ENCODE peak calls at places on chromosome 20, in four cellular contexts. One of them, this sample, is unnamed.

GRCh38 chr20:39264506-39265172 is 302.5 kb downstream of the DHX35 start:
- DNase-seq in fibroblast of the aortic adventitia: peak
- DNase-seq in Kasumi-1: peak
- DNase-seq in amniotic stem cell: peak
- DNase-seq in this sample: peak

GRCh38 chr20:62938105-62938888 is at the start of gene GID8:
- DNase-seq in fibroblast of the aortic adventitia: peak
- DNase-seq in Kasumi-1: no peak
- DNase-seq in amniotic stem cell: no peak
- DNase-seq in this sample: peak

GRCh38 chr20:7361321-7361720 is 578.9 kb downstream of the HAO1 start:
- DNase-seq in fibroblast of the aortic adventitia: no peak
- DNase-seq in Kasumi-1: no peak
- DNase-seq in amniotic stem cell: no peak
- DNase-seq in this sample: no peak

GRCh38 chr20:43334080-43334479 is 123.6 kb upstream of the SRSF6 start:
- DNase-seq in fibroblast of the aortic adventitia: no peak
- DNase-seq in Kasumi-1: no peak
- DNase-seq in amniotic stem cell: no peak
- DNase-seq in this sample: no peak

GRCh38 chr20:50380697-50381040 is 129.5 kb upstream of the PTPN1 start:
- DNase-seq in fibroblast of the aortic adventitia: peak
- DNase-seq in Kasumi-1: peak
- DNase-seq in amniotic stem cell: peak
- DNase-seq in this sample: no peak

GRCh38 chr20:12748359-12748994 is 260.3 kb upstream of the SPTLC3 start:
- DNase-seq in fibroblast of the aortic adventitia: no peak
- DNase-seq in Kasumi-1: no peak
- DNase-seq in amniotic stem cell: no peak
- DNase-seq in this sample: no peak

GRCh38 chr20:10922941-10923340 is 249.1 kb upstream of the JAG1 start:
- DNase-seq in fibroblast of the aortic adventitia: peak
- DNase-seq in Kasumi-1: no peak
- DNase-seq in amniotic stem cell: peak
- DNase-seq in this sample: no peak

GRCh38 chr20:37111926-37112455 is 16.2 kb upstream of the RBL1 start:
- DNase-seq in fibroblast of the aortic adventitia: no peak
- DNase-seq in Kasumi-1: no peak
- DNase-seq in amniotic stem cell: no peak
- DNase-seq in this sample: no peak

GRCh38 chr20:48901326-48901725 is 20.2 kb upstream of the ARFGEF2 start:
- DNase-seq in fibroblast of the aortic adventitia: no peak
- DNase-seq in Kasumi-1: peak
- DNase-seq in amniotic stem cell: no peak
- DNase-seq in this sample: no peak

GRCh38 chr20:44843863-44844262 is 33.5 kb upstream of the RIMS4 start:
- DNase-seq in fibroblast of the aortic adventitia: no peak
- DNase-seq in Kasumi-1: no peak
- DNase-seq in amniotic stem cell: no peak
- DNase-seq in this sample: no peak

GRCh38 chr20:2131366-2131765 is 29.7 kb downstream of the STK35 start:
- DNase-seq in fibroblast of the aortic adventitia: peak
- DNase-seq in Kasumi-1: no peak
- DNase-seq in amniotic stem cell: peak
- DNase-seq in this sample: no peak

GRCh38 chr20:47464380-47465101 is 37.1 kb upstream of the NCOA3 start:
- DNase-seq in fibroblast of the aortic adventitia: peak
- DNase-seq in Kasumi-1: no peak
- DNase-seq in amniotic stem cell: peak
- DNase-seq in this sample: no peak

GRCh38 chr20:34302312-34302722 is 838 bp downstream of the AHCY start:
- DNase-seq in fibroblast of the aortic adventitia: peak
- DNase-seq in Kasumi-1: peak
- DNase-seq in amniotic stem cell: no peak
- DNase-seq in this sample: no peak

GRCh38 chr20:23340524-23340923 is 10.1 kb upstream of the NXT1 start:
- DNase-seq in fibroblast of the aortic adventitia: peak
- DNase-seq in Kasumi-1: peak
- DNase-seq in amniotic stem cell: peak
- DNase-seq in this sample: peak

GRCh38 chr20:17835240-17835940 is 133.2 kb downstream of the SNX5 start:
- DNase-seq in fibroblast of the aortic adventitia: peak
- DNase-seq in Kasumi-1: no peak
- DNase-seq in amniotic stem cell: peak
- DNase-seq in this sample: no peak

GRCh38 chr20:31568041-31568731 is 36.9 kb upstream of the ID1 start:
- DNase-seq in fibroblast of the aortic adventitia: peak
- DNase-seq in Kasumi-1: no peak
- DNase-seq in amniotic stem cell: no peak
- DNase-seq in this sample: no peak

GRCh38 chr20:59191756-59192532 is 28.3 kb downstream of the ZNF831 start:
- DNase-seq in fibroblast of the aortic adventitia: no peak
- DNase-seq in Kasumi-1: no peak
- DNase-seq in amniotic stem cell: no peak
- DNase-seq in this sample: no peak

GRCh38 chr20:23634044-23634801 is 3.5 kb downstream of the CST3 start:
- DNase-seq in fibroblast of the aortic adventitia: no peak
- DNase-seq in Kasumi-1: no peak
- DNase-seq in amniotic stem cell: no peak
- DNase-seq in this sample: no peak

GRCh38 chr20:47620808-47621805 is 119.4 kb downstream of the NCOA3 start:
- DNase-seq in fibroblast of the aortic adventitia: peak
- DNase-seq in Kasumi-1: peak
- DNase-seq in amniotic stem cell: no peak
- DNase-seq in this sample: peak

GRCh38 chr20:61349447-61350165 is 97.5 kb downstream of the CDH4 start:
- DNase-seq in fibroblast of the aortic adventitia: no peak
- DNase-seq in Kasumi-1: no peak
- DNase-seq in amniotic stem cell: no peak
- DNase-seq in this sample: no peak

GRCh38 chr20:44028868-44029847 is 114.5 kb downstream of the TOX2 start:
- DNase-seq in fibroblast of the aortic adventitia: no peak
- DNase-seq in Kasumi-1: no peak
- DNase-seq in amniotic stem cell: no peak
- DNase-seq in this sample: peak

GRCh38 chr20:53040678-53041674 is 68.8 kb downstream of the TSHZ2 start:
- DNase-seq in fibroblast of the aortic adventitia: peak
- DNase-seq in Kasumi-1: no peak
- DNase-seq in amniotic stem cell: no peak
- DNase-seq in this sample: no peak

GRCh38 chr20:32448306-32449056 is 90.3 kb downstream of the ASXL1 start:
- DNase-seq in fibroblast of the aortic adventitia: peak
- DNase-seq in Kasumi-1: no peak
- DNase-seq in amniotic stem cell: no peak
- DNase-seq in this sample: no peak

GRCh38 chr20:57953638-57954037 is 243.8 kb upstream of the PMEPA1 start:
- DNase-seq in fibroblast of the aortic adventitia: no peak
- DNase-seq in Kasumi-1: no peak
- DNase-seq in amniotic stem cell: peak
- DNase-seq in this sample: no peak

GRCh38 chr20:20666359-20666758 is 46.1 kb downstream of the RALGAPA2 start:
- DNase-seq in fibroblast of the aortic adventitia: no peak
- DNase-seq in Kasumi-1: peak
- DNase-seq in amniotic stem cell: no peak
- DNase-seq in this sample: peak

GRCh38 chr20:17430515-17430914 is 100.7 kb downstream of the BFSP1 start:
- DNase-seq in fibroblast of the aortic adventitia: no peak
- DNase-seq in Kasumi-1: no peak
- DNase-seq in amniotic stem cell: no peak
- DNase-seq in this sample: no peak

GRCh38 chr20:46128310-46129151 is 10.4 kb downstream of the CD40 start:
- DNase-seq in fibroblast of the aortic adventitia: peak
- DNase-seq in Kasumi-1: peak
- DNase-seq in amniotic stem cell: no peak
- DNase-seq in this sample: peak

GRCh38 chr20:62063601-62063980 is 2.1 kb downstream of the TAF4 start:
- DNase-seq in fibroblast of the aortic adventitia: peak
- DNase-seq in Kasumi-1: peak
- DNase-seq in amniotic stem cell: no peak
- DNase-seq in this sample: no peak

GRCh38 chr20:17629025-17629424 is 53.0 kb downstream of the RRBP1 start:
- DNase-seq in fibroblast of the aortic adventitia: no peak
- DNase-seq in Kasumi-1: no peak
- DNase-seq in amniotic stem cell: no peak
- DNase-seq in this sample: no peak